ENCODE peak calls at places on chromosome 10, in seven cellular contexts. M is astrocyte of the cerebellum, S is cardiac muscle cell, O is astrocyte, B is stomach, K is neural progenitor cell, U is uterus. D is an unnamed sample.

GRCh38 chr10:6787684-6788083 is 207.6 kb upstream of the PRKCQ start:
- DNase-seq in U (no peak), S (no peak), M (no peak), O (no peak), B (no peak), K (no peak), D (no peak)

GRCh38 chr10:80453715-80454525 is at the start of gene TSPAN14:
- DNase-seq in K (peak; percentile 94), U (peak; percentile 86), O (peak; percentile 69), M (no peak), B (peak; percentile 86), S (peak; percentile 92), D (peak; percentile 81)

GRCh38 chr10:22550732-22551131 is 163.6 kb downstream of the PIP4K2A start:
- DNase-seq in K (peak; percentile 61), O (no peak), B (peak; percentile 44), U (peak; percentile 41), M (no peak), S (peak; percentile 59), D (peak; percentile 44)

GRCh38 chr10:35843524-35844171 is 201.6 kb upstream of the FZD8 start:
- DNase-seq in M (no peak), S (peak; percentile 73), U (no peak), B (peak; percentile 34), O (no peak), K (peak; percentile 21), D (no peak)

GRCh38 chr10:58704226-58705200 is 191.8 kb downstream of the BICC1 start:
- DNase-seq in M (peak; percentile 68), K (peak; percentile 5), O (peak; percentile 86), B (no peak), U (no peak), S (no peak), D (no peak)

GRCh38 chr10:68327889-68328786 is 3.7 kb upstream of the HNRNPH3 start:
- DNase-seq in M (peak; percentile 67), O (peak; percentile 66), K (peak; percentile 70), B (no peak), S (no peak), U (peak; percentile 35), D (no peak)

GRCh38 chr10:128606041-128606440 is 479.8 kb upstream of the MKI67 start:
- DNase-seq in S (no peak), B (no peak), K (no peak), M (no peak), O (no peak), U (no peak), D (no peak)

GRCh38 chr10:67779455-67780205 is 58.4 kb downstream of the DNAJC12 start:
- DNase-seq in M (peak; percentile 83), S (peak; percentile 87), K (peak; percentile 85), B (peak; percentile 65), O (peak; percentile 59), U (peak; percentile 73), D (peak; percentile 36)

GRCh38 chr10:106082865-106083264 is 1081.6 kb downstream of the SORCS1 start:
- DNase-seq in K (no peak), S (no peak), O (no peak), U (no peak), B (no peak), M (no peak), D (no peak)

GRCh38 chr10:110546077-110546476 is 21.4 kb upstream of the SMC3 start:
- DNase-seq in B (no peak), K (no peak), U (no peak), O (peak; percentile 36), S (no peak), M (no peak), D (no peak)

GRCh38 chr10:7027913-7028808 is 382.7 kb downstream of the SFMBT2 start:
- DNase-seq in O (peak; percentile 64), M (peak; percentile 11), K (no peak), B (no peak), U (no peak), S (no peak), D (no peak)

GRCh38 chr10:115773832-115774231 is 499.2 kb downstream of the GFRA1 start:
- DNase-seq in S (no peak), U (no peak), B (no peak), O (peak; percentile 11), K (no peak), M (no peak), D (no peak)

GRCh38 chr10:73931767-73932624 is 21.1 kb downstream of the PLAU start:
- DNase-seq in S (no peak), K (no peak), B (peak; percentile 55), U (no peak), O (no peak), M (no peak), D (no peak)

GRCh38 chr10:86344714-86345161 is 21.9 kb downstream of the GRID1 start:
- DNase-seq in B (no peak), M (no peak), O (no peak), K (no peak), U (no peak), S (no peak), D (no peak)

GRCh38 chr10:21688870-21689269 is 154.8 kb downstream of the MLLT10 start:
- DNase-seq in B (no peak), K (no peak), S (no peak), O (no peak), M (no peak), U (no peak), D (no peak)

DNA sequence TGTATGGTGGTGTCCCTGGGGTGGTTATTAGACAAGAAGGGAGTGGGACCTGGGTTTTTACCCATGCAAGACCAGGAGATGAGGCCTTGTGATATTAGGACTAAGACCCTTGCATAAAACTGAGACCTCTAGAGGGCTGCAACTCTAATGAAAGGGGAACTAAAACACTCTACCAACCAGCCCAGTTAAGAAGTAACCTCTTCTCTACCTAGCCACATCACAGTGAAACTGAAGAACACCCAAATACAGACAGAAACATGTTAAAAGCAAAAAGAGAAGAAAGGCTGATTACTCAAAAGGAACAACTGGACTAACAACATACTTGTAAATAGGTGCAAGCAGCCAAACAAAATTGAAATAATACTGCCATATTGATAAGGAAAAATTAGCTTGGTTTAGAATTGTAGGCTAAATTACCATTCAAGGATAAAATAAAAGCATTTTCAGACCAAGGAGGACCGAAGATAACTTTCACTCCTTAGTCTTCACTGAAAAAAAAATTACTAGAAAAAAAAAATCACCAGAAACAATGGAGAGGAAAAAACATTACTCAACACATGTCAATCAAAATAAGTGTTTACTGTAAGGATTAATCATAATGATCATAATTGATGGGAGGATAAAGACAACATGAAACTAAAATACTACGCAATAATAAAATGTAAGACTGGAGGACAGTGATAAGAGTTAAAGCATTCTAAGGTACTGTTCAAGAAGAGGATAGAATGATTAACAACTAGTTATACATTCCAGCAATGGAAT is 27.6 kb downstream of the ERLIN1 start:
- DNase-seq in U (no peak), S (no peak), M (no peak), O (no peak), B (no peak), K (no peak), D (no peak)
- TF ChIP-seq CTCF in U (no peak), S (no peak), M (no peak), O (no peak), B (no peak), K (no peak), D (no peak)

GRCh38 chr10:46277840-46278239 is 9.0 kb upstream of the ANTXRL start:
- DNase-seq in U (no peak), O (no peak), B (no peak), S (no peak), K (no peak), M (no peak), D (no peak)

GRCh38 chr10:46268076-46268881 is 18.5 kb upstream of the ANTXRL start:
- DNase-seq in K (no peak), U (no peak), O (no peak), M (no peak), S (no peak), B (peak; percentile 24), D (peak; percentile 22)

GRCh38 chr10:46272863-46273415 is 13.9 kb upstream of the ANTXRL start:
- DNase-seq in M (no peak), O (no peak), K (no peak), U (no peak), S (no peak), B (peak; percentile 10), D (no peak)

GRCh38 chr10:46270086-46270811 is 16.5 kb upstream of the ANTXRL start:
- DNase-seq in U (no peak), M (no peak), B (peak; percentile 8), S (no peak), K (no peak), O (no peak), D (no peak)

DNA sequence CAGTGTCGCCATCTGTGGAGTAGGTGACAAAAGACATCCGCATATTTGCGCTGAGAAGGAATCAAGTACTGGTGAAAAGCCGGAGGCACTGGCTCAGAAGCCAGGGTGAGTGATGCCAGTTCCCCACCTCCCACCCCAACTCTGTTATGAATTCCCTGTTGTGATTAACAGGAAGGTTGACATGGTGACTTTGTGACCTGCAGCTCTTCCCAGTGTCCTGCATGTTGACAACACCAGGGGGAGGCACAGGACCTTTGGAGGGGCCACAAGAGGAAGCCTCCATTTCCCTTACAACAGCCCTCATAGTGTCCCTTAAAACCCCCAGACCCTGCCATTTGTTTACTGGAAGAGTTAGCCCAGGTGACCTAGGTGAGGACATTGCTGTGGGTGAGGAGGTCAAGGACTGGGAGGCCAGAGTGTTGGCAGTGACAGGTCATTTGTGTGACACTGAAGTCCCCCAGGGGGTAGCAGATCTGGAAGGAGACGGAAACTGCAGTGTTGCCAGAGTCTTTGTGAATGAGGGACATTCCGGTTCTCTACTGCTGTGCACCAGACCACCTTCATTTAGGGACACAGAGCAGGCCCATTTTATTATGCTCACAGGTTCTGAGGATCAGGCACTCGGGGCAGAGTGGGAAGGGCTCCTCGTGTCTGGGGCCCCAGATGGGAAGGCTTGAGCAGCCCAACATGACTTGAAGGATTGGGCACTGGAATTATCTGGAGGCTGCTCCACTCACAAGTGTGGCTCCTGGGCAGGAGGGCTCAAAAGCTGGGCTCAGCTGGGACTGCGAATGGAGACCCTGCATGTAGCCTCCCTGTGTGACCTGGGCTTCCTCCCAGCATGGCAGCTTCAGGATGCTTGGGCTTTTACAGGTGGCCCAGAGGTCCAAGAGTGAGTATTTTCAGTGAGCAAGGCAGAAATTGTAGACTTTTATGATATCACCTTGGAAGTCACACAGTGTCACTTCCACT is 13.0 kb upstream of the ANTXRL start:
- DNase-seq in U (no peak), M (no peak), O (no peak), K (peak; percentile 42), S (no peak), B (peak; percentile 11), D (no peak)
- TF ChIP-seq CTCF in U (no peak), M (no peak), O (no peak), K (peak; percentile 43), S (no peak), B (no peak), D (no peak)

DNA sequence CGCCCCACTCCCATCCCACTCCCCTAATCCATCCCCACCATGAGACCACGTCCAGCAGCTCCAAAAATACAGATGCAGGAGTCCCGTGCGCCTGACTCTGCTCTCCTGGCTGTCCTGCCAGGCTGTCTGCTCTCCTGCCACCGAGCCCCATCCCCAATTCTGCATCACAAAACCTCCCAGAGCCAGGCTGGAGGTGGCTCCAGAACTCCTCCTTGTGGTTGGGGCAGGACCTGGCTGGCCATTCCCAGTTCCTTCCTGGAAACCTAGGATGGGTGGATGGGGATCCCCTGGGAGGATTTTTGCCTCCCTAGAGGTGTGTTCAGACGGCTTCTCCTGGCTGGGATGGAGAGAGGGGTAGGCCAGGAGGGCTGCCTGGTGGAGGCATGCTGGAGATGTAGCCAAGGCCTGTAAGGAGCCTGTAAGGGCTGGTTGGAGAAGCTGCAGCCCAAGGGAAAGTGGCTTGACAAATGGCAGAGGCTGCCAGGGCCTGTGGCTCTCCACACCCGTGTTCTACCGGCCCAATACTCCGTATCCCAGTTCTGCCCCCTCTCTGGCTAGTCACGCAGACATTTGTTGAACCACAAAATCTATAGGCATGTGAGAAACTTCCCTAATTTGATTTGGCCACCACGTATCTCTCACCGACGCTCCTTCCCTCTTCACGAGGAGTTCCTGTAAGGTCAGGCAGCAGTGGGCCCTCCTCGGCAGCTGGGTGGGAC is 99.3 kb downstream of the ARHGAP22 start:
- DNase-seq in S (no peak), K (no peak), B (peak; percentile 17), U (no peak), O (no peak), M (no peak), D (peak; percentile 31)
- TF ChIP-seq CTCF in S (peak; percentile 23), K (peak; percentile 38), B (no peak), U (no peak), O (no peak), M (peak; percentile 21), D (no peak)

GRCh38 chr10:82150123-82150900 is 275.3 kb downstream of the NRG3 start:
- DNase-seq in O (no peak), M (no peak), S (peak; percentile 69), U (no peak), B (no peak), K (peak; percentile 83), D (peak; percentile 44)
- TF ChIP-seq CTCF in O (no peak), M (no peak), S (peak; percentile 23), U (no peak), B (no peak), K (peak; percentile 81), D (no peak)